ENCODE peak calls at places on chromosomes 4 and X, in nine cellular contexts. One of them, this sample, is unnamed.

GRCh38 chrX:78063687-78064086 is 40.4 kb upstream of the PGK1 start:
- DNase-seq in kidney: no peak
- DNase-seq in colonic mucosa: no peak
- DNase-seq in endothelial cell of umbilical vein: no peak
- DNase-seq in mammary epithelial cell: no peak
- DNase-seq in fibroblast of lung: no peak
- DNase-seq in pancreas: no peak
- DNase-seq in mucosa of descending colon: no peak
- DNase-seq in lower lobe of right lung: no peak
- DNase-seq in this sample: no peak

GRCh38 chr4:165325732-165326512 is 1.5 kb upstream of the MSMO1 start:
- DNase-seq in fibroblast of lung: peak
- DNase-seq in lower lobe of right lung: no peak
- DNase-seq in pancreas: no peak
- DNase-seq in colonic mucosa: no peak
- DNase-seq in mammary epithelial cell: peak
- DNase-seq in endothelial cell of umbilical vein: peak
- DNase-seq in kidney: no peak
- DNase-seq in mucosa of descending colon: no peak
- DNase-seq in this sample: peak

GRCh38 chrX:68416592-68416991 is 16.7 kb downstream of the OPHN1 start:
- DNase-seq in kidney: no peak
- DNase-seq in colonic mucosa: no peak
- DNase-seq in endothelial cell of umbilical vein: peak
- DNase-seq in fibroblast of lung: peak
- DNase-seq in lower lobe of right lung: no peak
- DNase-seq in mammary epithelial cell: peak
- DNase-seq in mucosa of descending colon: peak
- DNase-seq in pancreas: no peak
- DNase-seq in this sample: no peak

GRCh38 chrX:9942086-9942485 is 25.1 kb upstream of the CLDN34 start:
- DNase-seq in fibroblast of lung: no peak
- DNase-seq in pancreas: no peak
- DNase-seq in colonic mucosa: no peak
- DNase-seq in mucosa of descending colon: peak
- DNase-seq in mammary epithelial cell: no peak
- DNase-seq in lower lobe of right lung: no peak
- DNase-seq in endothelial cell of umbilical vein: peak
- DNase-seq in kidney: no peak
- DNase-seq in this sample: no peak

GRCh38 chrX:102958794-102959193 is 21.7 kb downstream of the RAB40AL start:
- DNase-seq in kidney: no peak
- DNase-seq in colonic mucosa: no peak
- DNase-seq in endothelial cell of umbilical vein: no peak
- DNase-seq in mammary epithelial cell: peak
- DNase-seq in mucosa of descending colon: no peak
- DNase-seq in fibroblast of lung: peak
- DNase-seq in pancreas: no peak
- DNase-seq in lower lobe of right lung: no peak
- DNase-seq in this sample: no peak

GRCh38 chrX:9659571-9660195 is 106.0 kb downstream of the GPR143 start:
- DNase-seq in colonic mucosa: no peak
- DNase-seq in kidney: no peak
- DNase-seq in lower lobe of right lung: no peak
- DNase-seq in fibroblast of lung: no peak
- DNase-seq in mammary epithelial cell: no peak
- DNase-seq in endothelial cell of umbilical vein: no peak
- DNase-seq in pancreas: no peak
- DNase-seq in mucosa of descending colon: no peak
- DNase-seq in this sample: no peak

GRCh38 chr4:119932277-119932676 is 134.4 kb downstream of the MAD2L1 start:
- DNase-seq in pancreas: no peak
- DNase-seq in colonic mucosa: no peak
- DNase-seq in kidney: no peak
- DNase-seq in mucosa of descending colon: no peak
- DNase-seq in lower lobe of right lung: no peak
- DNase-seq in endothelial cell of umbilical vein: no peak
- DNase-seq in mammary epithelial cell: no peak
- DNase-seq in fibroblast of lung: no peak
- DNase-seq in this sample: no peak

GRCh38 chrX:100928660-100929613 is at the start of gene XKRX:
- DNase-seq in mammary epithelial cell: peak
- DNase-seq in fibroblast of lung: no peak
- DNase-seq in kidney: peak
- DNase-seq in lower lobe of right lung: peak
- DNase-seq in pancreas: peak
- DNase-seq in endothelial cell of umbilical vein: peak
- DNase-seq in mucosa of descending colon: peak
- DNase-seq in colonic mucosa: peak
- DNase-seq in this sample: no peak

GRCh38 chr4:53016099-53016498 is 154.0 kb downstream of the RASL11B start:
- DNase-seq in kidney: no peak
- DNase-seq in endothelial cell of umbilical vein: no peak
- DNase-seq in lower lobe of right lung: no peak
- DNase-seq in mucosa of descending colon: no peak
- DNase-seq in colonic mucosa: no peak
- DNase-seq in pancreas: no peak
- DNase-seq in mammary epithelial cell: no peak
- DNase-seq in fibroblast of lung: no peak
- DNase-seq in this sample: no peak

GRCh38 chr4:173013232-173013932 is 155.2 kb upstream of the GALNT7 start:
- DNase-seq in colonic mucosa: peak
- DNase-seq in lower lobe of right lung: no peak
- DNase-seq in mammary epithelial cell: no peak
- DNase-seq in kidney: no peak
- DNase-seq in fibroblast of lung: peak
- DNase-seq in pancreas: no peak
- DNase-seq in mucosa of descending colon: peak
- DNase-seq in endothelial cell of umbilical vein: peak
- DNase-seq in this sample: peak

GRCh38 chr4:48025005-48025404 is 8.4 kb downstream of the NIPAL1 start:
- DNase-seq in endothelial cell of umbilical vein: no peak
- DNase-seq in kidney: no peak
- DNase-seq in mucosa of descending colon: no peak
- DNase-seq in lower lobe of right lung: no peak
- DNase-seq in pancreas: no peak
- DNase-seq in colonic mucosa: no peak
- DNase-seq in mammary epithelial cell: no peak
- DNase-seq in fibroblast of lung: peak
- DNase-seq in this sample: peak

GRCh38 chrX:154411981-154412340 is 622 bp downstream of the TAFAZZIN start:
- DNase-seq in mammary epithelial cell: peak
- DNase-seq in mucosa of descending colon: peak
- DNase-seq in lower lobe of right lung: peak
- DNase-seq in pancreas: no peak
- DNase-seq in colonic mucosa: peak
- DNase-seq in endothelial cell of umbilical vein: peak
- DNase-seq in kidney: peak
- DNase-seq in fibroblast of lung: peak
- DNase-seq in this sample: peak

GRCh38 chr4:148984951-148985350 is 542.7 kb upstream of the NR3C2 start:
- DNase-seq in endothelial cell of umbilical vein: no peak
- DNase-seq in lower lobe of right lung: no peak
- DNase-seq in fibroblast of lung: no peak
- DNase-seq in pancreas: no peak
- DNase-seq in kidney: no peak
- DNase-seq in mammary epithelial cell: no peak
- DNase-seq in colonic mucosa: no peak
- DNase-seq in mucosa of descending colon: no peak
- DNase-seq in this sample: no peak

GRCh38 chr4:7166981-7167700 is 25.2 kb upstream of the SORCS2 start:
- DNase-seq in kidney: no peak
- DNase-seq in colonic mucosa: no peak
- DNase-seq in lower lobe of right lung: no peak
- DNase-seq in endothelial cell of umbilical vein: no peak
- DNase-seq in pancreas: peak
- DNase-seq in fibroblast of lung: no peak
- DNase-seq in mammary epithelial cell: no peak
- DNase-seq in mucosa of descending colon: peak
- DNase-seq in this sample: no peak

GRCh38 chrX:115322375-115322774 is 32.9 kb downstream of the LUZP4 start:
- DNase-seq in mammary epithelial cell: no peak
- DNase-seq in pancreas: no peak
- DNase-seq in fibroblast of lung: no peak
- DNase-seq in lower lobe of right lung: no peak
- DNase-seq in endothelial cell of umbilical vein: no peak
- DNase-seq in kidney: no peak
- DNase-seq in mucosa of descending colon: no peak
- DNase-seq in colonic mucosa: no peak
- DNase-seq in this sample: no peak

GRCh38 chrX:149871940-149872339 is 9.0 kb upstream of the MAGEA8 start:
- DNase-seq in colonic mucosa: peak
- DNase-seq in pancreas: no peak
- DNase-seq in kidney: peak
- DNase-seq in mucosa of descending colon: peak
- DNase-seq in fibroblast of lung: no peak
- DNase-seq in lower lobe of right lung: no peak
- DNase-seq in endothelial cell of umbilical vein: peak
- DNase-seq in mammary epithelial cell: peak
- DNase-seq in this sample: peak

DNA sequence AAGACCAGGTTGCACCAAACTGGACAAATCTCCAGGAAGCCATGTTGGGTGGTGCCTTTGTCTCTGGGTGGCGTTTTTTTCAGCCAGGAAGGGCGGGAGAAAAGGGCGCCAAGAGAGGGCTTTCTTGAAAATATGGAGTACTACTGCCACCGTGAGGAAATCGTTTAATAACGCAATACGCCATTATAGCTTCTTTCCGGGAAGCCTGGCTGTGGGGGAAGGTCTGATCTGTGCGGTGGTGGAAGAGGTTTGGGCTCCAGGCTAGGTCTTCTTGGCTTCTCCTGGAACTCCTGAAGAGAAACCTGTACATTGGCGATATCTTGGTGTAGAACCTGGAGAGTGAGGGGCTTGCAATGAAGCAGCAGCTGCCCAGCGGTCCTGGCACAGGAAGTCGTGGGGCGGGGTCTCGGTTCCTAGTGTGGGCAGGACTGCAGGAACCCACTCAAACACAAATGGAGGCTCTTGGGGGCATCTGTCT is 202.7 kb downstream of the OR13H1 start:
- DNase-seq in colonic mucosa: peak
- DNase-seq in lower lobe of right lung: no peak
- DNase-seq in fibroblast of lung: no peak
- DNase-seq in endothelial cell of umbilical vein: no peak
- DNase-seq in mucosa of descending colon: no peak
- DNase-seq in pancreas: no peak
- DNase-seq in kidney: peak
- DNase-seq in mammary epithelial cell: peak
- DNase-seq in this sample: no peak
- H3K4me3 ChIP-seq in colonic mucosa: peak
- H3K4me3 ChIP-seq in lower lobe of right lung: no peak
- H3K4me3 ChIP-seq in fibroblast of lung: peak
- H3K4me3 ChIP-seq in endothelial cell of umbilical vein: no peak
- H3K4me3 ChIP-seq in mucosa of descending colon: no peak
- H3K4me3 ChIP-seq in pancreas: peak
- H3K4me3 ChIP-seq in kidney: no peak
- H3K4me3 ChIP-seq in mammary epithelial cell: peak
- H3K4me3 ChIP-seq in this sample: no peak

GRCh38 chr4:121876976-121877773 is 6.9 kb upstream of the BBS7 start:
- DNase-seq in mucosa of descending colon: no peak
- DNase-seq in fibroblast of lung: no peak
- DNase-seq in colonic mucosa: no peak
- DNase-seq in mammary epithelial cell: no peak
- DNase-seq in pancreas: no peak
- DNase-seq in lower lobe of right lung: no peak
- DNase-seq in endothelial cell of umbilical vein: no peak
- DNase-seq in kidney: no peak
- DNase-seq in this sample: no peak
- TF ChIP-seq CTCF in mucosa of descending colon: no peak
- TF ChIP-seq CTCF in fibroblast of lung: no peak
- TF ChIP-seq CTCF in colonic mucosa: no peak
- TF ChIP-seq CTCF in mammary epithelial cell: no peak
- TF ChIP-seq CTCF in pancreas: no peak
- TF ChIP-seq CTCF in lower lobe of right lung: no peak
- TF ChIP-seq CTCF in endothelial cell of umbilical vein: no peak
- TF ChIP-seq CTCF in kidney: no peak
- TF ChIP-seq CTCF in this sample: no peak

DNA sequence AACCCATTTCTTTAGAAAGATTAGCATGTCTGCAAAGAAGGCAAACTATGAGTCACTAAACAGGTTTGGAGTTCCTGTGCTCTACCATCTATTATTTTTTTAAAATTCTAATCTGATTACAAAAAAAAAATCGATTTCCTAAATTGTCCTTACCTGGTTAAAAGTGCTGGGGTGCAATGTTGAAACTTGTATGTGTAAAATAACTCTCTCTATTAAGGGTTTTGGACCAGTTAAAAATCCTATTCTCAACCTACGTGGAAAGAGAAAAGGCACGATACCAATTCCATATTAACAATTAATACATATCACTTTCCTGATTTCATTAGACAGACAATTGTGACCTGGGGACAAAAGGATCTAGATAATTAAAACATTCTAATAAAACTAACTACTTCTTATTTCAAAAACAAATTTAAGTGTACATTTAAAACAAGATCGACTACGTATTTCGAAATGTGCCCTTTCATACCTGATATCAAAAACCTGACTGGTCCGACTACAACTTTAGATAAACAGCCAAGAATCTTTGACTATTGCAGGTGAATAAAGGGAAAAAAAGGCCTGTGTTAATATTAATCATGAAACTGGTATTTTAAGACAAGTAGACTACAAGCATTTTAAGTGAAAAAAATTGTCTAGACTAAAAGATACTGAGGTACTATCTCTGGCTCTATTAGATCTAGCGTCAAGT is 21.2 kb downstream of the AADAT start:
- DNase-seq in pancreas: no peak
- DNase-seq in mucosa of descending colon: no peak
- DNase-seq in kidney: no peak
- DNase-seq in colonic mucosa: no peak
- DNase-seq in mammary epithelial cell: no peak
- DNase-seq in endothelial cell of umbilical vein: no peak
- DNase-seq in lower lobe of right lung: no peak
- DNase-seq in fibroblast of lung: no peak
- DNase-seq in this sample: no peak
- H3K4me3 ChIP-seq in pancreas: no peak
- H3K4me3 ChIP-seq in mucosa of descending colon: no peak
- H3K4me3 ChIP-seq in kidney: no peak
- H3K4me3 ChIP-seq in colonic mucosa: no peak
- H3K4me3 ChIP-seq in mammary epithelial cell: no peak
- H3K4me3 ChIP-seq in endothelial cell of umbilical vein: no peak
- H3K4me3 ChIP-seq in lower lobe of right lung: no peak
- H3K4me3 ChIP-seq in fibroblast of lung: no peak
- H3K4me3 ChIP-seq in this sample: no peak

DNA sequence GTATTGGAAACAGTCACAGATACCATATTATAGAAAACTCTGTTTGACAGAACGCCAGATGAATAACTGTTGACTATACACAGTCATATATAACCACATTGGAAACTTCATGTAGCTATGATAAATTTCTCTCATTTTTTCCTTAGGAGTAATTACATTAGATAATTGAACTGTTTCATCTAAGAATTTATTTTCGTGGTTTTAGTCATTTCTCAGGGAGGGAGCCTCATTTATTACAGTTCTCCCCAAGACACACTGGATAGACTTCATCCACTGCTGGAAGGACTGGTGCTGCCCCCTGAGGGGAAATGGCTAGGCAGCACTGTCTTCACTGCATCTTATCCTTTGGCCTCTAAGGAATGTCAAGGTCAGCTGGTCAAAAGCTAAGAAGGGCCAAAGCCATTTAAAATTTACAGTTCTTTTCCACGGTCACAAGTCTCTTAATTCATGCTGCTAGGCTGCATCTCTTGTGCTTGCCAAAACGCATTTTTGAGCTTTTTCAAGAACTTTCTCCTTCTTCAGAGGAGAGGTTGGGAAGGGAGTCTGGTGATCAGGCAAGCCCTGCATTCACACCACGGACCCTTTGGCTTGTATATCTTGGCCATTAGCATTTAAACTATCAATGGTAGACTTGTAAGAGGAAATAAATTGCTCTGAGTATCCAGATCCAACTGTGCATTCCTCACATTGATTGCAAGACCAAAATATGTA is 145.1 kb downstream of the CBR4 start:
- DNase-seq in mucosa of descending colon: no peak
- DNase-seq in fibroblast of lung: peak
- DNase-seq in mammary epithelial cell: peak
- DNase-seq in kidney: peak
- DNase-seq in colonic mucosa: no peak
- DNase-seq in endothelial cell of umbilical vein: no peak
- DNase-seq in pancreas: no peak
- DNase-seq in lower lobe of right lung: no peak
- DNase-seq in this sample: peak
- TF ChIP-seq CTCF in mucosa of descending colon: no peak
- TF ChIP-seq CTCF in fibroblast of lung: peak
- TF ChIP-seq CTCF in mammary epithelial cell: no peak
- TF ChIP-seq CTCF in kidney: peak
- TF ChIP-seq CTCF in colonic mucosa: no peak
- TF ChIP-seq CTCF in endothelial cell of umbilical vein: no peak
- TF ChIP-seq CTCF in pancreas: no peak
- TF ChIP-seq CTCF in lower lobe of right lung: peak
- TF ChIP-seq CTCF in this sample: peak

This sample was measured in fibroblast of pulmonary artery.